ENCODE peak calls at places on chromosomes 5 and 9, in eight cellular contexts. T is left ventricle myocardium inferior, Y is hypothalamus, V is progenitor cell of endocrine pancreas, W is epithelial cell of esophagus, X is LoVo, B is ovary, I is cardiac fibroblast. C is an unnamed sample.

GRCh38 chr9:115596743-115597080 is 478.8 kb upstream of the TNC start:
- DNase-seq in T (no peak), Y (no peak), V (no peak), W (no peak), X (no peak), B (no peak), I (no peak), C (no peak)

GRCh38 chr9:74729129-74729710 is 158.5 kb downstream of the TRPM6 start:
- DNase-seq in T (no peak), Y (no peak), V (no peak), W (no peak), X (no peak), B (no peak), I (peak), C (no peak)

GRCh38 chr5:8907168-8907868 is 638.6 kb downstream of the SEMA5A start:
- DNase-seq in T (no peak), Y (no peak), V (no peak), W (peak), X (no peak), B (no peak), I (no peak), C (no peak)

GRCh38 chr9:130931508-130932150 is 7.4 kb downstream of the FIBCD1 start:
- DNase-seq in T (no peak), Y (no peak), V (no peak), W (peak), X (no peak), B (no peak), I (no peak), C (no peak)

GRCh38 chr9:105466898-105467455 is 19.1 kb downstream of the FSD1L start:
- DNase-seq in T (no peak), Y (no peak), V (no peak), W (no peak), X (no peak), B (no peak), I (no peak), C (no peak)

GRCh38 chr9:101158361-101158760 is 129.8 kb downstream of the PLPPR1 start:
- DNase-seq in T (no peak), Y (no peak), V (no peak), W (no peak), X (no peak), B (no peak), I (no peak), C (no peak)

GRCh38 chr9:4796988-4797956 is 4.5 kb downstream of the RCL1 start:
- DNase-seq in T (no peak), Y (no peak), V (no peak), W (peak), X (peak), B (no peak), I (peak), C (peak)

GRCh38 chr5:122076023-122076422 is 2.0 kb downstream of the LOX start:
- DNase-seq in T (no peak), Y (no peak), V (no peak), W (peak), X (no peak), B (no peak), I (peak), C (no peak)

GRCh38 chr5:126600631-126601511 is at the start of gene PHAX:
- DNase-seq in T (peak), Y (peak), V (peak), W (peak), X (peak), B (peak), I (peak), C (peak)

GRCh38 chr5:159508344-159508743 is 178.1 kb upstream of the IL12B start:
- DNase-seq in T (no peak), Y (no peak), V (no peak), W (no peak), X (no peak), B (peak), I (peak), C (no peak)